ENCODE peak calls at places on chromosome 13, in six cellular contexts. S is midbrain, L is cardiac muscle cell, H is GM23338, V is GM12891, T is LoVo. K is an unnamed sample.
A peak's percentile ranks its signal among the peaks of the same experiment; 100 is the strongest.

GRCh38 chr13:95254341-95254740 is 46.9 kb downstream of the ABCC4 start:
- DNase-seq in H (no peak), V (no peak), S (no peak), L (no peak), T (no peak), K (peak; percentile 61)

GRCh38 chr13:114161644-114162532 is 17.2 kb upstream of the CFAP97D2 start:
- DNase-seq in S (peak; percentile 6), V (no peak), T (peak; percentile 12), H (no peak), L (peak; percentile 82), K (no peak)

GRCh38 chr13:84831666-84832657 is 949.7 kb upstream of the SLITRK1 start:
- DNase-seq in S (no peak), L (no peak), H (peak; percentile 48), V (no peak), T (no peak), K (no peak)

GRCh38 chr13:42996584-42996983 is 4.5 kb upstream of the EPSTI1 start:
- DNase-seq in L (peak; percentile 69), T (peak; percentile 48), V (no peak), H (no peak), S (no peak), K (peak; percentile 97)

GRCh38 chr13:24381539-24382265 is 72.3 kb downstream of the C1QTNF9 start:
- DNase-seq in L (peak; percentile 56), T (no peak), V (no peak), S (no peak), H (peak; percentile 35), K (peak; percentile 17)

GRCh38 chr13:32645854-32646253 is 59.6 kb downstream of the PDS5B start:
- DNase-seq in S (no peak), V (no peak), L (no peak), H (no peak), T (no peak), K (no peak)

GRCh38 chr13:50320297-50320862 is 305.1 kb downstream of the KCNRG start:
- DNase-seq in T (peak; percentile 66), V (no peak), H (no peak), S (no peak), L (peak; percentile 35), K (peak; percentile 67)

GRCh38 chr13:106432636-106433035 is 102.8 kb downstream of the EFNB2 start:
- DNase-seq in S (no peak), V (no peak), T (peak; percentile 65), H (no peak), L (peak; percentile 1), K (no peak)

GRCh38 chr13:24254151-24254810 is 55.1 kb upstream of the C1QTNF9 start:
- DNase-seq in V (no peak), S (no peak), T (no peak), H (no peak), L (peak; percentile 74), K (peak; percentile 72)

GRCh38 chr13:33869005-33869404 is 51.1 kb downstream of the RFC3 start:
- DNase-seq in H (no peak), V (no peak), L (no peak), S (no peak), T (no peak), K (peak; percentile 12)

GRCh38 chr13:100534147-100534818 is 54.3 kb downstream of the GGACT start:
- DNase-seq in H (no peak), T (no peak), V (no peak), L (no peak), S (no peak), K (no peak)

GRCh38 chr13:110400786-110401533 is 93.9 kb downstream of the COL4A2 start:
- DNase-seq in S (no peak), V (no peak), H (no peak), L (peak; percentile 90), T (no peak), K (peak; percentile 69)

GRCh38 chr13:103283451-103283820 is 217.2 kb upstream of the SLC10A2 start:
- DNase-seq in S (no peak), L (no peak), T (no peak), V (no peak), H (no peak), K (no peak)

GRCh38 chr13:113941571-113942191 is 32.2 kb downstream of the C13orf46 start:
- DNase-seq in V (no peak), S (no peak), H (no peak), T (no peak), L (peak; percentile 37), K (peak; percentile 30)

GRCh38 chr13:113118328-113119021 is 4.1 kb upstream of the F10 start:
- DNase-seq in S (no peak), H (no peak), T (no peak), V (no peak), L (no peak), K (no peak)

GRCh38 chr13:87661471-87661870 is 9.7 kb upstream of the SLITRK5 start:
- DNase-seq in T (no peak), L (no peak), H (no peak), S (peak; percentile 58), V (no peak), K (peak; percentile 47)

GRCh38 chr13:24727731-24728601 is 36.0 kb upstream of the RNF17 start:
- DNase-seq in S (peak; percentile 66), T (peak; percentile 77), V (peak; percentile 75), L (peak; percentile 94), H (peak; percentile 90), K (peak; percentile 89)

GRCh38 chr13:94549241-94550029 is 46.5 kb downstream of the TGDS start:
- DNase-seq in T (peak; percentile 87), V (peak; percentile 86), S (peak; percentile 94), H (peak; percentile 87), L (peak; percentile 96), K (peak; percentile 92)

GRCh38 chr13:91174886-91175501 is 172.5 kb upstream of the MIR17HG start:
- DNase-seq in T (no peak), H (peak; percentile 60), S (no peak), V (no peak), L (peak; percentile 19), K (no peak)

GRCh38 chr13:27131202-27131623 is 40.4 kb downstream of the USP12 start:
- DNase-seq in H (peak; percentile 45), L (peak; percentile 47), S (no peak), V (peak; percentile 30), T (peak; percentile 76), K (peak; percentile 86)

GRCh38 chr13:24134772-24135171 is 25.7 kb upstream of the SPATA13 start:
- DNase-seq in H (no peak), S (no peak), V (no peak), L (no peak), T (no peak), K (no peak)

GRCh38 chr13:24459234-24459633 is 53.3 kb downstream of the PARP4 start:
- DNase-seq in H (no peak), S (no peak), L (peak; percentile 87), V (peak; percentile 43), T (no peak), K (peak; percentile 88)

GRCh38 chr13:105346141-105346766 is 1189.2 kb downstream of the EFNB2 start:
- DNase-seq in H (no peak), V (no peak), L (peak; percentile 39), S (no peak), T (peak; percentile 38), K (peak; percentile 95)

GRCh38 chr13:23888658-23889597 is at the start of gene MIPEP:
- DNase-seq in T (peak; percentile 92), S (peak; percentile 97), L (peak; percentile 98), V (peak; percentile 91), H (peak; percentile 97), K (peak; percentile 98)

GRCh38 chr13:91313103-91313502 is 34.4 kb upstream of the MIR17HG start:
- DNase-seq in T (peak; percentile 4), S (peak; percentile 50), L (peak; percentile 30), V (no peak), H (peak; percentile 66), K (peak; percentile 3)

GRCh38 chr13:76053181-76053580 is 417.1 kb downstream of the LMO7 start:
- DNase-seq in S (no peak), T (no peak), L (no peak), V (no peak), H (no peak), K (no peak)

K was measured in iris pigment epithelial cell.